ENCODE peak calls at places on chromosomes 7 and 10, in five cellular contexts. One of them, this sample, is unnamed.

GRCh38 chr10:29607576-29607975 is 27.2 kb downstream of the SVIL start:
- DNase-seq in putamen: no peak
- DNase-seq in RPMI7951: no peak
- DNase-seq in pancreas: no peak
- DNase-seq in activated T-helper 1 cell treated with anti-CD3 and anti-CD28 coated beads, Interleukin-2, amount 50 U/mL, for 16 hours: no peak
- DNase-seq in this sample: no peak

GRCh38 chr10:49033939-49034338 is 81.4 kb downstream of the VSTM4 start:
- DNase-seq in putamen: no peak
- DNase-seq in RPMI7951: no peak
- DNase-seq in pancreas: no peak
- DNase-seq in activated T-helper 1 cell treated with anti-CD3 and anti-CD28 coated beads, Interleukin-2, amount 50 U/mL, for 16 hours: no peak
- DNase-seq in this sample: no peak

GRCh38 chr10:68462536-68462935 is 9.2 kb downstream of the DNA2 start:
- DNase-seq in putamen: no peak
- DNase-seq in RPMI7951: peak
- DNase-seq in pancreas: no peak
- DNase-seq in activated T-helper 1 cell treated with anti-CD3 and anti-CD28 coated beads, Interleukin-2, amount 50 U/mL, for 16 hours: no peak
- DNase-seq in this sample: no peak

GRCh38 chr10:87603769-87604168 is 55.9 kb upstream of the PAPSS2 start:
- DNase-seq in putamen: no peak
- DNase-seq in RPMI7951: no peak
- DNase-seq in pancreas: no peak
- DNase-seq in activated T-helper 1 cell treated with anti-CD3 and anti-CD28 coated beads, Interleukin-2, amount 50 U/mL, for 16 hours: no peak
- DNase-seq in this sample: no peak

GRCh38 chr7:38840736-38841460 is 68.1 kb downstream of the VPS41 start:
- DNase-seq in putamen: no peak
- DNase-seq in RPMI7951: peak
- DNase-seq in pancreas: no peak
- DNase-seq in activated T-helper 1 cell treated with anti-CD3 and anti-CD28 coated beads, Interleukin-2, amount 50 U/mL, for 16 hours: no peak
- DNase-seq in this sample: no peak

GRCh38 chr7:107614425-107614824 is 34.4 kb downstream of the BCAP29 start:
- DNase-seq in putamen: no peak
- DNase-seq in RPMI7951: peak
- DNase-seq in pancreas: no peak
- DNase-seq in activated T-helper 1 cell treated with anti-CD3 and anti-CD28 coated beads, Interleukin-2, amount 50 U/mL, for 16 hours: no peak
- DNase-seq in this sample: no peak

GRCh38 chr7:41133700-41134099 is 569.2 kb downstream of the INHBA start:
- DNase-seq in putamen: peak
- DNase-seq in RPMI7951: no peak
- DNase-seq in pancreas: no peak
- DNase-seq in activated T-helper 1 cell treated with anti-CD3 and anti-CD28 coated beads, Interleukin-2, amount 50 U/mL, for 16 hours: no peak
- DNase-seq in this sample: no peak

GRCh38 chr10:112271982-112272381 is 11.2 kb upstream of the TECTB start:
- DNase-seq in putamen: no peak
- DNase-seq in RPMI7951: no peak
- DNase-seq in pancreas: no peak
- DNase-seq in activated T-helper 1 cell treated with anti-CD3 and anti-CD28 coated beads, Interleukin-2, amount 50 U/mL, for 16 hours: no peak
- DNase-seq in this sample: no peak

GRCh38 chr10:114320249-114321116 is 81.4 kb downstream of the VWA2 start:
- DNase-seq in putamen: no peak
- DNase-seq in RPMI7951: no peak
- DNase-seq in pancreas: no peak
- DNase-seq in activated T-helper 1 cell treated with anti-CD3 and anti-CD28 coated beads, Interleukin-2, amount 50 U/mL, for 16 hours: no peak
- DNase-seq in this sample: no peak

GRCh38 chr10:110400173-110400947 is 95.6 kb upstream of the SMNDC1 start:
- DNase-seq in putamen: no peak
- DNase-seq in RPMI7951: no peak
- DNase-seq in pancreas: no peak
- DNase-seq in activated T-helper 1 cell treated with anti-CD3 and anti-CD28 coated beads, Interleukin-2, amount 50 U/mL, for 16 hours: no peak
- DNase-seq in this sample: no peak

GRCh38 chr7:94975316-94975715 is 67.9 kb downstream of the PPP1R9A start:
- DNase-seq in putamen: no peak
- DNase-seq in RPMI7951: peak
- DNase-seq in pancreas: no peak
- DNase-seq in activated T-helper 1 cell treated with anti-CD3 and anti-CD28 coated beads, Interleukin-2, amount 50 U/mL, for 16 hours: no peak
- DNase-seq in this sample: no peak

GRCh38 chr7:116512524-116513188 is 12.2 kb upstream of the CAV1 start:
- DNase-seq in putamen: no peak
- DNase-seq in RPMI7951: peak
- DNase-seq in pancreas: no peak
- DNase-seq in activated T-helper 1 cell treated with anti-CD3 and anti-CD28 coated beads, Interleukin-2, amount 50 U/mL, for 16 hours: no peak
- DNase-seq in this sample: no peak

GRCh38 chr7:51326646-51327286 is 10.2 kb upstream of the COBL start:
- DNase-seq in putamen: no peak
- DNase-seq in RPMI7951: no peak
- DNase-seq in pancreas: no peak
- DNase-seq in activated T-helper 1 cell treated with anti-CD3 and anti-CD28 coated beads, Interleukin-2, amount 50 U/mL, for 16 hours: no peak
- DNase-seq in this sample: no peak

GRCh38 chr7:17660116-17660515 is 280.2 kb downstream of the SNX13 start:
- DNase-seq in putamen: no peak
- DNase-seq in RPMI7951: peak
- DNase-seq in pancreas: no peak
- DNase-seq in activated T-helper 1 cell treated with anti-CD3 and anti-CD28 coated beads, Interleukin-2, amount 50 U/mL, for 16 hours: no peak
- DNase-seq in this sample: no peak

GRCh38 chr7:1407883-1408282 is 51.4 kb downstream of the MICALL2 start:
- DNase-seq in putamen: no peak
- DNase-seq in RPMI7951: no peak
- DNase-seq in pancreas: no peak
- DNase-seq in activated T-helper 1 cell treated with anti-CD3 and anti-CD28 coated beads, Interleukin-2, amount 50 U/mL, for 16 hours: no peak
- DNase-seq in this sample: no peak

GRCh38 chr10:28326516-28327493 is 23.9 kb upstream of the MPP7 start:
- DNase-seq in putamen: peak
- DNase-seq in RPMI7951: peak
- DNase-seq in pancreas: peak
- DNase-seq in activated T-helper 1 cell treated with anti-CD3 and anti-CD28 coated beads, Interleukin-2, amount 50 U/mL, for 16 hours: no peak
- DNase-seq in this sample: no peak

GRCh38 chr7:141198191-141198958 is 124.5 kb downstream of the TMEM178B start:
- DNase-seq in putamen: no peak
- DNase-seq in RPMI7951: peak
- DNase-seq in pancreas: no peak
- DNase-seq in activated T-helper 1 cell treated with anti-CD3 and anti-CD28 coated beads, Interleukin-2, amount 50 U/mL, for 16 hours: no peak
- DNase-seq in this sample: no peak

GRCh38 chr10:116170815-116171250 is 102.2 kb downstream of the GFRA1 start:
- DNase-seq in putamen: no peak
- DNase-seq in RPMI7951: no peak
- DNase-seq in pancreas: no peak
- DNase-seq in activated T-helper 1 cell treated with anti-CD3 and anti-CD28 coated beads, Interleukin-2, amount 50 U/mL, for 16 hours: no peak
- DNase-seq in this sample: no peak

GRCh38 chr7:70530191-70530590 is 601.8 kb upstream of the GALNT17 start:
- DNase-seq in putamen: no peak
- DNase-seq in RPMI7951: no peak
- DNase-seq in pancreas: no peak
- DNase-seq in activated T-helper 1 cell treated with anti-CD3 and anti-CD28 coated beads, Interleukin-2, amount 50 U/mL, for 16 hours: no peak
- DNase-seq in this sample: no peak

GRCh38 chr7:95545007-95545615 is 51.2 kb downstream of the PDK4 start:
- DNase-seq in putamen: peak
- DNase-seq in RPMI7951: peak
- DNase-seq in pancreas: peak
- DNase-seq in activated T-helper 1 cell treated with anti-CD3 and anti-CD28 coated beads, Interleukin-2, amount 50 U/mL, for 16 hours: no peak
- DNase-seq in this sample: peak

GRCh38 chr10:84360634-84361365 is 32.4 kb downstream of the CCSER2 start:
- DNase-seq in putamen: no peak
- DNase-seq in RPMI7951: peak
- DNase-seq in pancreas: no peak
- DNase-seq in activated T-helper 1 cell treated with anti-CD3 and anti-CD28 coated beads, Interleukin-2, amount 50 U/mL, for 16 hours: no peak
- DNase-seq in this sample: no peak

GRCh38 chr7:83842894-83843293 is 194.0 kb upstream of the SEMA3E start:
- DNase-seq in putamen: no peak
- DNase-seq in RPMI7951: no peak
- DNase-seq in pancreas: no peak
- DNase-seq in activated T-helper 1 cell treated with anti-CD3 and anti-CD28 coated beads, Interleukin-2, amount 50 U/mL, for 16 hours: no peak
- DNase-seq in this sample: no peak

GRCh38 chr10:63588436-63589180 is 67.4 kb downstream of the REEP3 start:
- DNase-seq in putamen: no peak
- DNase-seq in RPMI7951: no peak
- DNase-seq in pancreas: no peak
- DNase-seq in activated T-helper 1 cell treated with anti-CD3 and anti-CD28 coated beads, Interleukin-2, amount 50 U/mL, for 16 hours: no peak
- DNase-seq in this sample: no peak

GRCh38 chr7:72234086-72234485 is 178.1 kb downstream of the CALN1 start:
- DNase-seq in putamen: no peak
- DNase-seq in RPMI7951: no peak
- DNase-seq in pancreas: no peak
- DNase-seq in activated T-helper 1 cell treated with anti-CD3 and anti-CD28 coated beads, Interleukin-2, amount 50 U/mL, for 16 hours: no peak
- DNase-seq in this sample: no peak

This sample was measured in nephron progenitor cell.